ENCODE peak calls at places on chromosomes 1 and 21, in six cellular contexts. E, M, N, Q, C and O are unnamed samples.

GRCh38 chr21:39637971-39638628 is 25.4 kb downstream of the B3GALT5 start:
- DNase-seq in E (no peak), M (no peak), N (no peak), Q (no peak), C (no peak), O (no peak)

GRCh38 chr1:116373451-116374339 is 651 bp downstream of the ATP1A1 start:
- DNase-seq in E (peak), M (peak), N (peak), Q (peak), C (peak), O (peak)

GRCh38 chr1:155909894-155910293 is 1.3 kb downstream of the RIT1 start:
- DNase-seq in E (peak), M (peak), N (no peak), Q (no peak), C (peak), O (no peak)

GRCh38 chr1:168719306-168720111 is 9.5 kb downstream of the DPT start:
- DNase-seq in E (no peak), M (peak), N (no peak), Q (no peak), C (peak), O (no peak)

GRCh38 chr1:154989195-154989860 is 4.1 kb upstream of the LENEP start:
- DNase-seq in E (no peak), M (no peak), N (no peak), Q (no peak), C (no peak), O (no peak)

GRCh38 chr1:77076759-77077158 is 142.5 kb downstream of the PIGK start:
- DNase-seq in E (no peak), M (no peak), N (no peak), Q (no peak), C (no peak), O (no peak)

GRCh38 chr1:221793439-221794078 is 51.7 kb upstream of the DUSP10 start:
- DNase-seq in E (no peak), M (no peak), N (no peak), Q (no peak), C (no peak), O (no peak)

GRCh38 chr21:18235545-18235944 is 9.1 kb upstream of the CHODL start:
- DNase-seq in E (no peak), M (no peak), N (no peak), Q (no peak), C (no peak), O (no peak)

GRCh38 chr21:41583274-41583790 is 75.4 kb upstream of the TMPRSS2 start:
- DNase-seq in E (peak), M (no peak), N (no peak), Q (peak), C (peak), O (no peak)

GRCh38 chr1:192696082-192696481 is 60.1 kb downstream of the RGS13 start:
- DNase-seq in E (no peak), M (no peak), N (no peak), Q (no peak), C (no peak), O (no peak)

GRCh38 chr1:247647864-247648263 is 31.7 kb downstream of the OR13G1 start:
- DNase-seq in E (no peak), M (no peak), N (peak), Q (no peak), C (no peak), O (peak)

DNA sequence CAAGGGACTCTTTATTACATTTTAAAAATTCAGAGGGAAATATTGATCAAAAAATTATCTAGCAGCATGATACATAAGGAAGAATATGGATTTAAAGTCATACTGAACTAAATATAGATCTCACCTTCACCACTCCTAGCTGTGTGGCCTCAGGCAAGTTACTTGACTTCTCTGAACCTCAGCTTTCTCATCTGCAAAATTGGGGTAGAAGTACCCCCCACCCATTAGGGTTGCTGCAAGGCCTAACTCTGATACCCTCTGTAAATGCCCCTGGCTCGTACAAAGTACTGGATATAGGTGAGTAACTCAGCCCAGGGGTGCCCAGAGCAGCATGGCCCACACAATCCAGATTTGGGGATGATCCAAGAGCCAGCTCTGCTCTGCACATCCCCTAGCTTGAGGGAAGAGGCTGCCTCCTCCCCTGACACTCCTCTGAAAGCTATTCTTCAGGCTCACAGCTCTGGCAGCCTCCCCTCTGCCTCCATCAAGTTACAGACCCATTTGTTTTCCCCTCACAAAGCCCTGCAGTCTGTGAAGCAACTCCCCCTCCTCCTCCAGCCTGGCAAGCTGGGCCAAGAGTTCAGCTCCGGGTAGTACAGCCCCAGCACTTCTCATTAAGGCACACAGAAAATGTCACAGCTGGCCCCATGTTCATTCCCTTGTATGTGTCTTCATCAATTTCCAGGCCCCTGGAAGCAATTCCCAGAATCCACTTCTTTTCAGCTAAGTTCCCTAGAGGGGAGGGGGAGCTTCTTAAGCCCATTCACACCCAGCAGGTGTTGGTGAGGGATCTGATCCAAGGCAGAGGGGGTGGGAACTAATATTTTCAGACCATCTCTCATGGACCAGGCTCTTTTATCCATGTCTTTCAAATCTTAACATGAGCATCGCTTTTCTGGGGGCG is 143.7 kb downstream of the PLPP3 start:
- DNase-seq in E (no peak), M (no peak), N (peak), Q (no peak), C (no peak), O (peak)
- H2AK5ac ChIP-seq in E (no peak), M (no peak), N (no peak), Q (peak), C (peak), O (no peak)

DNA sequence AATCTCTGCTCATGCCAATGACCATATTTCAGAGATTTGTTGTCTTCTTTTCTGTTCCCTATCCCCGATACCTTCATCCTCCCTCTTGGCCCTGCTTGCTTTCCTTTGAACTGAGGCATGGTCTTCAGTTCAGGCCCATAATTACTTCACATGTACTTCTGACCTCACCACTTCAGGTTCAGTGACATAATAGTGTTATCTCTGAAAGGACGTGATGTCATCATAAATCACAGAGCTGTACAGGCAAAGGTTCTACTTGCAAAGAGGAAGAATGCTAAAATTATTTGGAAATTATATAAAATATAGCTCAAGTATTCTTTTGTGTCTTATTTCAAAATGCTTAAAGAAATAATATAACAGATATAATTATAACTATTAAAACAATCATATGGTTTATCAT is 230.3 kb upstream of the ESRRG start:
- DNase-seq in E (no peak), M (no peak), N (no peak), Q (no peak), C (no peak), O (no peak)
- H3K14ac ChIP-seq in E (no peak), M (no peak), N (no peak), Q (no peak), C (no peak), O (no peak)

GRCh38 chr1:175002910-175003517 is 3.3 kb downstream of the CACYBP start:
- DNase-seq in E (no peak), M (no peak), N (no peak), Q (no peak), C (no peak), O (no peak)

GRCh38 chr1:174999216-174999925 is 376 bp upstream of the CACYBP start:
- DNase-seq in E (peak), M (peak), N (peak), Q (peak), C (peak), O (peak)

GRCh38 chr1:174998569-174999215 is 1.1 kb upstream of the CACYBP start:
- DNase-seq in E (peak), M (peak), N (peak), Q (no peak), C (peak), O (peak)

GRCh38 chr1:175000697-175001187 is 995 bp downstream of the CACYBP start:
- DNase-seq in E (no peak), M (peak), N (no peak), Q (no peak), C (no peak), O (no peak)

DNA sequence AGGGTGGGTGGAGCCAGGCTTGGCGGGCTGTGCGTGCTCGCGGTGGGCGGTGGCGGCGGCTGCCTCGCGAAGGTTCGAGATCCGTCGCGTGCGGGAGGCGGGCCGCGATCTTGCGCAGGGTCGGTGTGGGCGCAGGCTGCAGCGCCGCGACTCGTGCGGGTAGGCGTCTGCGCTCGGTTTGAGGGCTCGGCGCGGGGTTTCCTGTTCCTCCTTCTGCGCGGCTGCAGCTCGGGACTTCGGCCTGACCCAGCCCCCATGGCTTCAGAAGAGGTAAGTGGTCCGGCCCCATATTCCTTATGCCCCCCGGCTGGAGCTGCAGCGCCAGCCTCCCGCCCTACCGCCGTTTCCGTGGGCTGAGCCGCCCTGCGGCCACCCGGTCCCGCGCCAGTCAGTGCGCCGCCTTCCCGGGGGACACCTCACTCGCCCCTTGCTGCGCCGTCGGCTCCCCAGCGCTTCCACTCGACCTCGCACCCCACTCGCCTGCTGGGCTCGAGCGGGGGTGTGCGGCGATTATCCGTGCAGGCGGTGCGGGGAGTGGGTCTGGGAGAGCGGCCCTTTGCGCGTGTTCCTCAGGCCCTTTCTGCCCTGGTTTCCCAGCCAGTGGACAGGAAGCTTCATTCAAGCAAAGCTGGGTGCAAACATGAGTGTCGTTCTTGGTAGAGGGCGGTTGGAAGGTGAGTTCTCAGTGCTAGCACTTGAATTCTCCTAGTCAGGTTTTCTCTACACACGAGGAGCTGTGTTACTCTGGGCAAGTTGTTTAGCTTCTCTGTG is at the start of gene CACYBP:
- DNase-seq in E (peak), M (peak), N (no peak), Q (peak), C (no peak), O (no peak)
- H2AK5ac ChIP-seq in E (peak), M (peak), N (peak), Q (peak), C (peak), O (no peak)

GRCh38 chr1:186002426-186002825 is 268.2 kb downstream of the HMCN1 start:
- DNase-seq in E (peak), M (no peak), N (no peak), Q (no peak), C (no peak), O (no peak)

GRCh38 chr1:185996211-185996610 is 262.0 kb downstream of the HMCN1 start:
- DNase-seq in E (peak), M (peak), N (no peak), Q (no peak), C (peak), O (no peak)

GRCh38 chr1:185998391-185998790 is 264.2 kb downstream of the HMCN1 start:
- DNase-seq in E (no peak), M (no peak), N (no peak), Q (no peak), C (no peak), O (no peak)
- H3K14ac ChIP-seq in E (no peak), M (no peak), N (no peak), Q (no peak), C (no peak), O (no peak)

DNA sequence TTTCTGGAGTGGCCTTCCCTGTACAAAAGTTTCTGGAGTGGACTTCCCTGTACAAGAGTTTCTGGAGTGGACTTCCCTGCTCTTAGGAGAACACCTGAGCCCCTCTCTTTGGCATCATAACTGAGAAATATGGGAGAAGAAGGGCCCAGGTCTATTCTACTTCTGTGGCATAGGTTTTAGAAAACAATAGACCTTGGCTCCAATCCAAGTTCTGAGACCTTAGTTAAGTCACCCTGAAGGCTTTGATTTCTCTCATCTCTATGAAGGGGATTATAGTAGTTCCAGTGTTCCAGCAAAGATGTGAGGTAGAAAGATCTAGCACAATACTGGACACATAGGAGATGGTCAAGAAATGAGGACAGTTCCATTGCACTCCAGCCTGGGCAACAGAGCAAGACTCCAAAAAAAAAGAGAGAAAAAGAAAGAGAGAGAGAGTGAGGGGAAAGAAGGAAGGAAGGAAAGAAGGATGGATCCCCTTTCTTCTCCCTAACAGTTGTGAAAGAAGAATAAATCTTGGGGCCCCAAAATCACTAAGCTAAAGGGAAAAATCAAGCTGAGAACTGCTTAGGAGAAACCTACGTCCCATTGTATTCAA is 13.3 kb upstream of the EIF4G3 start:
- DNase-seq in E (no peak), M (no peak), N (no peak), Q (no peak), C (no peak), O (no peak)
- H2AK5ac ChIP-seq in E (no peak), M (no peak), N (no peak), Q (no peak), C (no peak), O (no peak)

GRCh38 chr1:3954391-3955160 is 54.5 kb upstream of the C1orf174 start:
- DNase-seq in E (no peak), M (no peak), N (peak), Q (no peak), C (no peak), O (no peak)
- H3K14ac ChIP-seq in E (no peak), M (no peak), N (no peak), Q (no peak), C (no peak), O (peak)